ENCODE peak calls at places on chromosomes 6 and 20, in eight cellular contexts. G is stimulated activated CD4-positive, alpha-beta T cell treated with anti-CD3 and anti-CD28 coated beads, TNF-alpha, amount 100 ng/mL, for 48 hours; A is Daoy; J is M059J; N is RPMI7951; R is neural crest cell; I is transverse colon; F is naive B cell. B is an unnamed sample.

GRCh38 chr6:168574075-168574698 is 133.2 kb downstream of the SMOC2 start:
- DNase-seq in G (no peak), A (no peak), J (no peak), N (no peak), R (no peak), I (no peak), F (no peak), B (no peak)

GRCh38 chr6:139368661-139369060 is 5.8 kb downstream of the CITED2 start:
- DNase-seq in G (no peak), A (no peak), J (no peak), N (no peak), R (no peak), I (no peak), F (no peak), B (no peak)

GRCh38 chr20:57509665-57510237 is 15.2 kb downstream of the CTCFL start:
- DNase-seq in G (no peak), A (peak; percentile 23), J (peak; percentile 20), N (peak; percentile 38), R (no peak), I (peak; percentile 29), F (no peak), B (no peak)

GRCh38 chr6:169162968-169163903 is 90.4 kb downstream of the THBS2 start:
- DNase-seq in G (no peak), A (peak; percentile 93), J (peak; percentile 100), N (peak; percentile 100), R (no peak), I (no peak), F (no peak), B (no peak)

GRCh38 chr6:167225903-167226508 is 65.1 kb upstream of the UNC93A start:
- DNase-seq in G (no peak), A (no peak), J (no peak), N (no peak), R (no peak), I (no peak), F (no peak), B (no peak)

GRCh38 chr6:43855247-43855646 is 85.2 kb downstream of the VEGFA start:
- DNase-seq in G (no peak), A (no peak), J (no peak), N (no peak), R (no peak), I (no peak), F (no peak), B (no peak)

GRCh38 chr6:167801263-167801662 is 25.4 kb upstream of the AFDN start:
- DNase-seq in G (no peak), A (no peak), J (no peak), N (no peak), R (no peak), I (no peak), F (no peak), B (no peak)

GRCh38 chr6:120056085-120056484 is 706.5 kb upstream of the MAN1A1 start:
- DNase-seq in G (no peak), A (no peak), J (no peak), N (no peak), R (no peak), I (no peak), F (no peak), B (no peak)

GRCh38 chr6:35737413-35738211 is 780 bp downstream of the ARMC12 start:
- DNase-seq in G (no peak), A (peak; percentile 57), J (peak; percentile 81), N (peak; percentile 70), R (no peak), I (no peak), F (peak; percentile 62), B (peak; percentile 80)

GRCh38 chr6:36793913-36794703 is 45.1 kb downstream of the CPNE5 start:
- DNase-seq in G (no peak), A (no peak), J (no peak), N (no peak), R (no peak), I (no peak), F (no peak), B (no peak)

GRCh38 chr6:9116026-9116425 is 680.7 kb upstream of the SLC35B3 start:
- DNase-seq in G (no peak), A (peak; percentile 84), J (peak; percentile 88), N (peak; percentile 93), R (no peak), I (no peak), F (no peak), B (no peak)

GRCh38 chr6:37237789-37238188 is 19.8 kb upstream of the TBC1D22B start:
- DNase-seq in G (no peak), A (no peak), J (no peak), N (no peak), R (no peak), I (no peak), F (no peak), B (no peak)

GRCh38 chr6:150409576-150410066 is 40.8 kb downstream of the IYD start:
- DNase-seq in G (no peak), A (peak; percentile 61), J (no peak), N (no peak), R (no peak), I (peak; percentile 58), F (peak; percentile 64), B (no peak)

GRCh38 chr6:24480705-24481104 is 8.7 kb downstream of the GPLD1 start:
- DNase-seq in G (no peak), A (no peak), J (no peak), N (no peak), R (no peak), I (no peak), F (no peak), B (no peak)

GRCh38 chr6:118965843-118966242 is 30.9 kb upstream of the MCM9 start:
- DNase-seq in G (no peak), A (no peak), J (no peak), N (no peak), R (no peak), I (no peak), F (no peak), B (no peak)

GRCh38 chr6:28171271-28171670 is 29.6 kb downstream of the ZKSCAN8 start:
- DNase-seq in G (no peak), A (no peak), J (no peak), N (no peak), R (no peak), I (no peak), F (no peak), B (no peak)

GRCh38 chr20:19889011-19889953 is 127.9 kb upstream of the NAA20 start:
- DNase-seq in G (no peak), A (peak; percentile 60), J (peak; percentile 90), N (peak; percentile 91), R (no peak), I (peak; percentile 32), F (no peak), B (no peak)

GRCh38 chr6:56865081-56865875 is 89.6 kb upstream of the BEND6 start:
- DNase-seq in G (no peak), A (no peak), J (no peak), N (no peak), R (no peak), I (no peak), F (no peak), B (no peak)

GRCh38 chr6:66068907-66069306 is 361.9 kb upstream of the EYS start:
- DNase-seq in G (no peak), A (no peak), J (no peak), N (no peak), R (no peak), I (no peak), F (no peak), B (no peak)

GRCh38 chr6:94361304-94362060 is 942.1 kb upstream of the EPHA7 start:
- DNase-seq in G (no peak), A (no peak), J (no peak), N (no peak), R (no peak), I (no peak), F (no peak), B (no peak)

GRCh38 chr20:17725094-17725835 is 25.5 kb downstream of the BANF2 start:
- DNase-seq in G (no peak), A (peak; percentile 10), J (no peak), N (peak; percentile 73), R (no peak), I (no peak), F (no peak), B (no peak)

GRCh38 chr20:31979713-31980426 is 11.9 kb downstream of the XKR7 start:
- DNase-seq in G (no peak), A (no peak), J (peak; percentile 42), N (no peak), R (no peak), I (no peak), F (no peak), B (no peak)

GRCh38 chr6:49038294-49038693 is 424.8 kb downstream of the MMUT start:
- DNase-seq in G (no peak), A (no peak), J (no peak), N (no peak), R (no peak), I (no peak), F (no peak), B (no peak)

GRCh38 chr20:38789503-38790209 is 15.8 kb upstream of the PPP1R16B start:
- DNase-seq in G (no peak), A (peak; percentile 51), J (peak; percentile 74), N (peak; percentile 68), R (no peak), I (no peak), F (no peak), B (no peak)

GRCh38 chr20:1185781-1186334 is 1.1 kb upstream of the TMEM74B start:
- DNase-seq in G (peak; percentile 37), A (peak; percentile 73), J (peak; percentile 60), N (peak; percentile 40), R (peak; percentile 62), I (peak; percentile 55), F (peak; percentile 7), B (peak; percentile 27)

GRCh38 chr6:14401181-14401745 is 283.7 kb downstream of the CD83 start:
- DNase-seq in G (no peak), A (no peak), J (no peak), N (no peak), R (no peak), I (no peak), F (no peak), B (no peak)

GRCh38 chr6:100084301-100085161 is 90.5 kb upstream of the MCHR2 start:
- DNase-seq in G (no peak), A (no peak), J (peak; percentile 71), N (peak; percentile 24), R (no peak), I (no peak), F (no peak), B (no peak)

GRCh38 chr6:116369540-116370327 is 1.0 kb upstream of the DSE start:
- DNase-seq in G (no peak), A (no peak), J (no peak), N (no peak), R (no peak), I (no peak), F (peak; percentile 79), B (peak; percentile 1)

GRCh38 chr6:89679215-89680120 is 40.9 kb upstream of the LYRM2 start:
- DNase-seq in G (no peak), A (no peak), J (no peak), N (no peak), R (no peak), I (no peak), F (no peak), B (no peak)

GRCh38 chr20:37931153-37931922 is 28.4 kb downstream of the VSTM2L start:
- DNase-seq in G (no peak), A (no peak), J (no peak), N (no peak), R (no peak), I (no peak), F (no peak), B (no peak)

GRCh38 chr6:70725817-70726413 is 58.2 kb downstream of the SMAP1 start:
- DNase-seq in G (no peak), A (no peak), J (no peak), N (no peak), R (no peak), I (no peak), F (no peak), B (no peak)

GRCh38 chr6:49909508-49910047 is 43.2 kb upstream of the CRISP1 start:
- DNase-seq in G (no peak), A (no peak), J (no peak), N (no peak), R (no peak), I (no peak), F (no peak), B (no peak)

GRCh38 chr6:152816055-152816454 is 65.5 kb downstream of the VIP start:
- DNase-seq in G (no peak), A (no peak), J (no peak), N (no peak), R (no peak), I (no peak), F (no peak), B (no peak)

GRCh38 chr6:94636780-94637385 is 940.5 kb upstream of the MANEA start:
- DNase-seq in G (no peak), A (no peak), J (no peak), N (no peak), R (no peak), I (no peak), F (no peak), B (no peak)

B was measured in naive thymus-derived CD4-positive, alpha-beta T cell.